ENCODE peak calls at places on chromosomes 2 and 18, in four cellular contexts. V is H9, N is psoas muscle, E is colonic mucosa. D is an unnamed sample. For H3K4me1, the result is how much of the 10 kb centered on the place peaks cover.

GRCh38 chr2:101974663-101975062 is 17.1 kb upstream of the IL1R2 start:
- DNase-seq in V (peak), E (no peak), N (no peak), D (no peak)

GRCh38 chr2:10584843-10585475 is 104.8 kb downstream of the NOL10 start:
- DNase-seq in E (no peak), N (no peak), V (no peak), D (no peak)

GRCh38 chr2:53075760-53076159 is 691.8 kb upstream of the CHAC2 start:
- DNase-seq in E (no peak), V (no peak), N (no peak), D (no peak)

GRCh38 chr2:11477994-11478393 is 12.0 kb upstream of the E2F6 start:
- DNase-seq in E (peak), N (peak), V (peak), D (peak)

GRCh38 chr2:197711576-197711975 is 6.4 kb downstream of the MARS2 start:
- DNase-seq in N (no peak), E (no peak), V (no peak), D (no peak)

GRCh38 chr2:101253713-101254085 is 1.0 kb downstream of the CNOT11 start:
- DNase-seq in E (no peak), N (no peak), V (no peak), D (no peak)

GRCh38 chr2:50221106-50221505 is 810.8 kb downstream of the NRXN1 start:
- DNase-seq in V (no peak), N (no peak), E (no peak), D (no peak)

GRCh38 chr2:61044596-61044995 is 21.1 kb upstream of the SANBR start:
- DNase-seq in V (no peak), E (no peak), N (no peak), D (no peak)

GRCh38 chr2:188512456-188512855 is 220.8 kb downstream of the GULP1 start:
- DNase-seq in N (no peak), V (no peak), E (no peak), D (no peak)

GRCh38 chr2:60739156-60739555 is 16.9 kb upstream of the PAPOLG start:
- DNase-seq in V (no peak), E (no peak), N (no peak), D (no peak)

GRCh38 chr2:223995569-223995968 is 38.3 kb downstream of the MRPL44 start:
- DNase-seq in E (no peak), V (no peak), N (no peak), D (no peak)

GRCh38 chr2:79453918-79454317 is 58.9 kb upstream of the CTNNA2 start:
- DNase-seq in V (no peak), E (no peak), N (no peak), D (no peak)

GRCh38 chr2:15510131-15510530 is 51.0 kb downstream of the NBAS start:
- DNase-seq in N (no peak), V (no peak), E (no peak), D (no peak)

GRCh38 chr18:48792141-48792540 is 158.6 kb downstream of the SMAD7 start:
- DNase-seq in V (no peak), N (no peak), E (no peak), D (no peak)

GRCh38 chr2:100309973-100310719 is 12.2 kb downstream of the LONRF2 start:
- DNase-seq in E (no peak), V (no peak), N (no peak), D (no peak)

GRCh38 chr2:156537147-156537546 is 101.0 kb downstream of the GPD2 start:
- DNase-seq in V (no peak), E (no peak), N (no peak), D (no peak)

GRCh38 chr2:66523990-66524389 is 89.1 kb downstream of the MEIS1 start:
- DNase-seq in N (no peak), V (no peak), E (no peak), D (no peak)

GRCh38 chr18:32289480-32290075 is 99.7 kb downstream of the MEP1B start:
- DNase-seq in V (peak), E (peak), N (no peak), D (peak)

GRCh38 chr2:128442053-128442751 is 123.5 kb upstream of the HS6ST1 start:
- DNase-seq in V (peak), E (peak), N (no peak), D (peak)

GRCh38 chr18:45687617-45688016 is 36.4 kb upstream of the SLC14A1 start:
- DNase-seq in N (no peak), E (no peak), V (no peak), D (no peak)

GRCh38 chr2:6072757-6073156 is 380.6 kb downstream of the SOX11 start:
- DNase-seq in N (no peak), V (no peak), E (no peak), D (no peak)

GRCh38 chr18:33495278-33495677 is 54.8 kb upstream of the CCDC178 start:
- DNase-seq in N (no peak), E (no peak), V (peak), D (no peak)

GRCh38 chr2:60438136-60438535 is 115.3 kb downstream of the BCL11A start:
- DNase-seq in E (no peak), V (no peak), N (no peak), D (no peak)

GRCh38 chr2:182924311-182924710 is 57.9 kb upstream of the FRZB start:
- DNase-seq in N (no peak), E (no peak), V (no peak), D (no peak)

GRCh38 chr2:162565666-162566065 is 221.7 kb downstream of the GCA start:
- DNase-seq in N (no peak), E (no peak), V (no peak), D (no peak)

GRCh38 chr2:120243211-120243610 is 9.4 kb upstream of the RALB start:
- DNase-seq in V (no peak), E (no peak), N (no peak), D (no peak)

GRCh38 chr2:233198026-233198425 is 53.4 kb upstream of the ATG16L1 start:
- DNase-seq in V (no peak), N (no peak), E (no peak), D (no peak)

GRCh38 chr2:96764253-96764637 is 3.5 kb downstream of the CNNM4 start:
- DNase-seq in E (no peak), V (no peak), N (no peak), D (no peak)

GRCh38 chr18:52451851-52452250 is 111.9 kb downstream of the DCC start:
- DNase-seq in V (no peak), E (no peak), N (no peak), D (no peak)

GRCh38 chr2:66346241-66346664 is 88.7 kb upstream of the MEIS1 start:
- DNase-seq in N (no peak), E (no peak), V (no peak), D (no peak)

GRCh38 chr2:57943271-57943670 is 103.3 kb upstream of the VRK2 start:
- DNase-seq in E (no peak), N (no peak), V (no peak), D (no peak)

GRCh38 chr2:61181382-61182058 is 19.5 kb downstream of the C2orf74 start:
- DNase-seq in V (no peak), E (no peak), N (no peak), D (no peak)

GRCh38 chr18:4203525-4203924 is 251.6 kb downstream of the DLGAP1 start:
- DNase-seq in N (no peak), V (no peak), E (no peak), D (no peak)

GRCh38 chr18:28514699-28515098 is 337.8 kb upstream of the CDH2 start:
- DNase-seq in V (no peak), E (no peak), N (no peak), D (no peak)

GRCh38 chr18:48901145-48902022 is 49.4 kb downstream of the SMAD7 start:
- DNase-seq in V (no peak), E (no peak), N (no peak), D (no peak)

GRCh38 chr18:24964213-24964612 is 387.8 kb downstream of the ZNF521 start:
- DNase-seq in V (peak), E (peak), N (peak), D (no peak)

GRCh38 chr2:119423041-119423440 is 8.6 kb upstream of the TMEM37 start:
- DNase-seq in V (no peak), N (no peak), E (no peak), D (no peak)

GRCh38 chr2:128410035-128410757 is 91.5 kb upstream of the HS6ST1 start:
- DNase-seq in N (no peak), E (peak), V (peak), D (peak)

GRCh38 chr2:11305958-11306357 is 38.5 kb downstream of the ROCK2 start:
- DNase-seq in V (no peak), E (no peak), N (no peak), D (no peak)

GRCh38 chr2:45707034-45707433 is 55.6 kb downstream of the PRKCE start:
- DNase-seq in N (no peak), E (no peak), V (no peak), D (no peak)

GRCh38 chr2:237324446-237325236 is 89.3 kb downstream of the COL6A3 start:
- DNase-seq in E (no peak), V (no peak), N (no peak), D (no peak)

GRCh38 chr2:237320801-237321563 is 93.0 kb downstream of the COL6A3 start:
- DNase-seq in E (no peak), V (no peak), N (peak), D (no peak)

GRCh38 chr2:237322564-237322963 is 91.4 kb downstream of the COL6A3 start:
- DNase-seq in E (no peak), V (peak), N (no peak), D (no peak)

GRCh38 chr2:237321746-237322145 is 92.2 kb downstream of the COL6A3 start:
- DNase-seq in E (no peak), V (no peak), N (peak), D (no peak)

GRCh38 chr2:237323656-237324055 is 90.3 kb downstream of the COL6A3 start:
- DNase-seq in E (no peak), V (no peak), N (no peak), D (no peak)
- TF ChIP-seq CTCF in E (no peak), V (no peak), N (no peak), D (no peak)

GRCh38 chr2:207042841-207043240 is 103.5 kb downstream of the CPO start:
- DNase-seq in E (no peak), N (no peak), V (no peak), D (no peak)
- H3K4me1 ChIP-seq in E (under half), N (under half), V (under half), D (under half)

GRCh38 chr2:227479865-227480475 is 8.0 kb downstream of the AGFG1 start:
- DNase-seq in V (no peak), E (no peak), N (no peak), D (no peak)

GRCh38 chr2:227482638-227483340 is 10.8 kb downstream of the AGFG1 start:
- DNase-seq in E (no peak), N (no peak), V (no peak), D (no peak)

GRCh38 chr2:227485429-227485828 is 13.5 kb downstream of the AGFG1 start:
- DNase-seq in E (no peak), N (no peak), V (no peak), D (no peak)

GRCh38 chr2:227477291-227477690 is 5.3 kb downstream of the AGFG1 start:
- DNase-seq in N (no peak), V (no peak), E (no peak), D (no peak)

GRCh38 chr2:227480528-227480927 is 8.6 kb downstream of the AGFG1 start:
- DNase-seq in E (no peak), N (no peak), V (no peak), D (no peak)
- TF ChIP-seq CTCF in E (no peak), N (no peak), V (no peak), D (no peak)

DNA sequence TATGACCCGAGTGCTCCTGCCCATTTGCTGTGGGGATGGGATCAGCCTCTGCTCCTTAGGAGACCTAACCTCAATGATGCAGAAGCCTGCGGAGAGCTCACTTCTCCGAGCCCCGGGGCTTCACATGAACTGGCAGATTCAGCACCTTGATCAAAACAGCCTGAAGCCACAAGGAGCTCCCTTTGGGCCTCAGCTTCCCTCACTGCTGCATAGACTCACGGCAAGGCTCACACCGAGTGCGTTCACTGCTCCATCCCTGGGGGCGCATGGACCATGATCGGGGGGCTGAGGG is 33.0 kb downstream of the CRACDL start:
- DNase-seq in E (no peak), V (peak), N (no peak), D (no peak)
- H3K4me1 ChIP-seq in E (under half), V (under half), N (under half), D (under half)

DNA sequence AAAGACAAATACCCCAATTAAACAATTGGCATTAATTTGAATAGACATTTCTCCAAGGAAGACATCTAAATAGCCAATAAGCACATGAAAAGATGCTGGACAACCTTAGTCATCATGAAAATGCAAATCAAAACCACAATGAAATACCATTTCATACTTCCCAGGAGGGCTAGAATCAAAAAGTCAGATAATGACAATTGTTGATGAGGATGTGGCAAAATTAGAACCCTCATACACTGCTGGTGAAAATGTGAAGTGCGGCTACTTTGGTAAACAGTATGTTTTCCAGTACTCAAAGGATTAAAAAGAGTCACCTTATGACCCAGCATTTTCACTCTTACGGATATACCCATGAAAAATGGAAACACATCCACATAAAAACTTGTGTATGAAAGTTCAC is 91.6 kb downstream of the FIGN start:
- DNase-seq in V (no peak), N (no peak), E (no peak), D (no peak)
- TF ChIP-seq CTCF in V (peak), N (no peak), E (no peak), D (no peak)

GRCh38 chr2:85797959-85798358 is 44.2 kb downstream of the ATOH8 start:
- DNase-seq in V (no peak), N (no peak), E (no peak), D (no peak)

GRCh38 chr2:85795331-85796045 is 41.7 kb downstream of the ATOH8 start:
- DNase-seq in N (no peak), V (no peak), E (no peak), D (no peak)

GRCh38 chr2:85797263-85797660 is 43.5 kb downstream of the ATOH8 start:
- DNase-seq in E (no peak), V (no peak), N (no peak), D (no peak)

GRCh38 chr2:85796046-85796548 is 42.3 kb downstream of the ATOH8 start:
- DNase-seq in E (no peak), N (no peak), V (no peak), D (no peak)

DNA sequence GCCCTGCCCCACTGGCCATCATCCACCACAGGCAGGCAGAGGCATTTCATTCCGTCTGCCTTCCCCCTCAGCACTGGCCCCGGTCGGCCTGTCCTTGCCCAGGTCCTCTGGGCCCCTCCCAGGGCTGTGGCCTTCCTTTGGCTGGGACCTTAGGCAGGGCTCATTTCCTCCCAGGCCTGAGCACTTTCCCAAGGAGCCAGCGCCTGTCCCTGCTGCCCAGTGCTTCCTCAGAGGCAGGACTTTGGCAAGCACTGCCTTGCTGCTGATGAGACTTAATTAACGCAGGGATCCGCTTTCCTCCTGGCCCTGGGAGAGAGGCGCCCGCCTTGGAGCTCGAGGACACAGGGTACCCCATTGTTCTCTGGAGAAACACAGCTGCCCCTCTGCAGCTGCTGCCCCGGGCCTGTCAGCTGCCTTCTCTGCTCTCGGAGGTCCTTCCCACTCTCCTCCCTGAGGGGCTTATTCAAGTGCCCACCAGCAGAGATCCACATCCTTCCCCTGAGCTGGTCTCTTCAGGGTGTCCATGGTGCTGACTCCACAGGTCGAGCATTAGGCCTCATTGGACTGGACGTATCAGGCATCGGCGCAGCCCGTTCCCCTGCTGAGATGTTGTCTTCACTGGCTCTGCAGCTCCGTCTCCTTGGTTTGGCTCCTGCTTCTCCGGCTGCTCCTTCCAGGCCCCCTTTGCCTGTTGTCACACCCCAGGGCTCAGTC is 42.9 kb downstream of the ATOH8 start:
- DNase-seq in V (no peak), E (no peak), N (no peak), D (no peak)
- H3K4me1 ChIP-seq in V (under half), E (under half), N (under half), D (under half)

GRCh38 chr18:47247036-47247832 is 4.2 kb downstream of the SKOR2 start:
- DNase-seq in E (no peak), V (peak), N (no peak), D (no peak)
- TF ChIP-seq CTCF in E (no peak), V (peak), N (peak), D (no peak)

DNA sequence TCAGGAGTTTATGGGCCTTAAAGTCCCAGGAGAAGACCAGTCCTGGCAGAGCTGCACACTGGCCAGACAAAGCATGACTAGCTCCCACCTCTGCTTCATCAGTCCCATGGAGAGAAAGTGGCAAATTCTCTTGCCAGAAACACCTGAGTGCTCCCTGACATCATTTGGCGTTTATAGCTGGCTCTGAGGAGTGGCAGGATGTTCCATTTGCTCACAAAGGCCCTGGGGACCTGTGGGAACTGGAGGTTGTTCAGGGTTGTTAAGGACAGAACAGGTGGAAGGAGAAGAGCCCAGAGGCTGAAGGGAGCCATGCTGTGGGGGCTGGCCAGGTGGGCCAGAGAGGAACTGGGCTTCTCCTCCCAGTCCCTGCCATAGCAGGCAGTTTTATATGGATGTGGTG is 56.1 kb downstream of the RPL37A start:
- DNase-seq in N (no peak), E (no peak), V (no peak), D (no peak)
- H3K4me1 ChIP-seq in N (under half), E (under half), V (under half), D (under half)

GRCh38 chr2:200320991-200321390 is 14.5 kb downstream of the SPATS2L start:
- DNase-seq in N (no peak), V (no peak), E (no peak), D (no peak)

GRCh38 chr2:200319587-200320337 is 13.3 kb downstream of the SPATS2L start:
- DNase-seq in N (no peak), V (no peak), E (no peak), D (no peak)

GRCh38 chr2:200320344-200320743 is 13.9 kb downstream of the SPATS2L start:
- DNase-seq in N (no peak), V (no peak), E (no peak), D (no peak)

GRCh38 chr2:200322607-200323006 is 16.1 kb downstream of the SPATS2L start:
- DNase-seq in E (no peak), V (no peak), N (no peak), D (no peak)

GRCh38 chr2:200321780-200322534 is 15.5 kb downstream of the SPATS2L start:
- DNase-seq in N (no peak), V (no peak), E (no peak), D (no peak)
- TF ChIP-seq CTCF in N (no peak), V (no peak), E (no peak), D (no peak)